ENCODE peak calls at places on chromosomes 12 and 14, in ten cellular contexts. P, T, W, R, V, G, K, Z, N and H are unnamed samples.

GRCh38 chr12:53757095-53757770 is 5.5 kb upstream of the CISTR start:
- DNase-seq in K (peak), V (peak), Z (peak), W (peak), R (peak), N (peak), P (peak), G (peak), T (peak), H (peak)

GRCh38 chr14:86543531-86543930 is 1013.6 kb downstream of the FLRT2 start:
- DNase-seq in T (no peak), V (no peak), G (no peak), W (no peak), P (no peak), N (no peak), K (no peak), R (no peak), Z (no peak), H (no peak)

GRCh38 chr12:117212563-117213190 is 22.4 kb upstream of the FBXO21 start:
- DNase-seq in T (peak), P (peak), W (peak), K (peak), N (peak), Z (peak), G (peak), R (peak), V (peak), H (peak)

GRCh38 chr14:97978336-97978735 is 1181.2 kb downstream of the VRK1 start:
- DNase-seq in P (peak), R (peak), W (no peak), G (peak), V (peak), T (peak), N (peak), K (peak), Z (peak), H (peak)

GRCh38 chr14:104084251-104085002 is 1.1 kb upstream of the ASPG start:
- DNase-seq in V (no peak), W (no peak), P (no peak), Z (no peak), T (no peak), G (no peak), R (no peak), N (no peak), K (no peak), H (no peak)

GRCh38 chr12:94033112-94033511 is 115.3 kb upstream of the PLXNC1 start:
- DNase-seq in R (no peak), N (no peak), K (no peak), G (no peak), P (no peak), Z (no peak), V (no peak), W (no peak), T (no peak), H (no peak)

GRCh38 chr14:22822017-22822618 is 6.9 kb upstream of the SLC7A7 start:
- DNase-seq in Z (no peak), K (peak), V (no peak), N (no peak), T (no peak), G (no peak), R (no peak), P (no peak), W (no peak), H (peak)

GRCh38 chr12:132502149-132502881 is 12.4 kb downstream of the FBRSL1 start:
- DNase-seq in T (no peak), G (no peak), V (no peak), K (peak), N (no peak), Z (no peak), R (no peak), P (no peak), W (peak), H (peak)

GRCh38 chr12:1842905-1843640 is 22.7 kb downstream of the LRTM2 start:
- DNase-seq in W (no peak), K (no peak), P (no peak), G (no peak), Z (no peak), T (no peak), N (no peak), V (no peak), R (no peak), H (no peak)

GRCh38 chr14:91350813-91351507 is 66.7 kb downstream of the CCDC88C start:
- DNase-seq in W (peak), G (no peak), P (no peak), K (no peak), R (no peak), T (peak), V (no peak), N (no peak), Z (no peak), H (no peak)

GRCh38 chr14:50955373-50956043 is 11.2 kb upstream of the PYGL start:
- DNase-seq in P (peak), K (peak), R (peak), W (peak), T (peak), G (peak), V (peak), N (no peak), Z (peak), H (peak)

GRCh38 chr12:71799105-71799504 is 40.5 kb upstream of the TBC1D15 start:
- DNase-seq in G (peak), W (no peak), R (no peak), N (no peak), Z (peak), K (no peak), T (peak), P (peak), V (no peak), H (no peak)

GRCh38 chr12:77124767-77125166 is 59.4 kb upstream of the E2F7 start:
- DNase-seq in G (peak), T (peak), R (no peak), V (no peak), N (no peak), P (peak), W (no peak), K (no peak), Z (peak), H (no peak)

GRCh38 chr12:124764870-124765570 is 98.6 kb downstream of the SCARB1 start:
- DNase-seq in N (no peak), V (no peak), K (no peak), P (peak), Z (peak), W (no peak), T (no peak), G (peak), R (no peak), H (no peak)

GRCh38 chr12:2283910-2284309 is 231.1 kb downstream of the CACNA1C start:
- DNase-seq in P (peak), V (peak), Z (peak), W (peak), N (no peak), K (no peak), R (no peak), T (no peak), G (no peak), H (no peak)

GRCh38 chr12:77349703-77350102 is 284.3 kb upstream of the E2F7 start:
- DNase-seq in V (no peak), T (no peak), N (no peak), R (no peak), P (peak), G (no peak), Z (no peak), W (no peak), K (no peak), H (no peak)

GRCh38 chr14:91889477-91890211 is 22.3 kb upstream of the TC2N start:
- DNase-seq in R (no peak), T (no peak), K (no peak), G (no peak), N (no peak), W (peak), P (no peak), V (peak), Z (no peak), H (no peak)

GRCh38 chr12:74227846-74228545 is 309.6 kb upstream of the ATXN7L3B start:
- DNase-seq in Z (no peak), R (no peak), N (no peak), W (no peak), K (no peak), V (no peak), P (no peak), G (no peak), T (no peak), H (no peak)

GRCh38 chr12:17344649-17345048 is 738.7 kb upstream of the LMO3 start:
- DNase-seq in T (no peak), G (no peak), K (no peak), R (no peak), Z (no peak), W (no peak), P (no peak), V (no peak), N (no peak), H (no peak)

GRCh38 chr12:70240677-70241076 is 2.6 kb upstream of the CNOT2 start:
- DNase-seq in K (no peak), Z (no peak), W (no peak), P (no peak), V (no peak), G (no peak), T (no peak), N (no peak), R (no peak), H (no peak)

GRCh38 chr14:24122971-24123370 is 7.5 kb upstream of the FITM1 start:
- DNase-seq in T (no peak), R (no peak), N (no peak), Z (no peak), K (no peak), W (no peak), V (no peak), P (no peak), G (no peak), H (no peak)

GRCh38 chr12:49539406-49540228 is 787 bp downstream of the KCNH3 start:
- DNase-seq in T (no peak), G (no peak), P (no peak), V (no peak), N (no peak), W (no peak), K (no peak), Z (no peak), R (no peak), H (no peak)

GRCh38 chr12:92558806-92559205 is 144.0 kb upstream of the PLEKHG7 start:
- DNase-seq in R (no peak), K (no peak), G (peak), V (no peak), T (peak), W (no peak), N (no peak), Z (no peak), P (peak), H (no peak)

GRCh38 chr14:45252356-45253069 is 489 bp downstream of the MIS18BP1 start:
- DNase-seq in N (peak), P (peak), G (no peak), Z (peak), T (no peak), V (no peak), R (no peak), K (peak), W (peak), H (no peak)

GRCh38 chr14:70871863-70872677 is 35.2 kb upstream of the PCNX1 start:
- DNase-seq in T (no peak), V (no peak), P (no peak), K (no peak), R (no peak), W (no peak), G (no peak), Z (no peak), N (no peak), H (no peak)

GRCh38 chr12:98002887-98003493 is 512.4 kb upstream of the TMPO start:
- DNase-seq in N (peak), W (peak), Z (peak), R (peak), V (no peak), T (peak), P (peak), G (no peak), K (peak), H (peak)

GRCh38 chr14:61573748-61574513 is 121.4 kb upstream of the HIF1A start:
- DNase-seq in T (peak), P (peak), Z (peak), G (no peak), W (no peak), K (no peak), R (no peak), V (no peak), N (no peak), H (peak)

GRCh38 chr14:104602933-104603325 is 1.6 kb downstream of the TMEM179 start:
- DNase-seq in Z (no peak), T (no peak), N (no peak), V (no peak), P (no peak), K (no peak), R (no peak), W (no peak), G (no peak), H (no peak)

GRCh38 chr12:2306012-2306411 is 253.2 kb downstream of the CACNA1C start:
- DNase-seq in T (peak), G (no peak), N (no peak), K (no peak), V (no peak), P (no peak), W (peak), R (no peak), Z (no peak), H (no peak)

GRCh38 chr14:33510991-33511390 is 439.9 kb downstream of the EGLN3 start:
- DNase-seq in N (no peak), P (no peak), K (no peak), V (no peak), T (no peak), W (no peak), R (no peak), G (no peak), Z (no peak), H (no peak)

GRCh38 chr12:93514853-93515252 is 47.5 kb downstream of the MRPL42 start:
- DNase-seq in P (peak), K (no peak), T (peak), N (no peak), W (no peak), R (no peak), G (peak), V (no peak), Z (peak), H (no peak)

GRCh38 chr14:94867931-94868597 is 98.2 kb upstream of the GSC start:
- DNase-seq in K (no peak), Z (no peak), T (peak), P (peak), R (no peak), G (no peak), N (peak), W (no peak), V (no peak), H (no peak)

GRCh38 chr14:61749867-61750266 is 12.4 kb upstream of the SNAPC1 start:
- DNase-seq in W (no peak), G (no peak), N (no peak), V (no peak), Z (no peak), K (no peak), R (peak), T (no peak), P (no peak), H (no peak)

GRCh38 chr12:53996188-53996885 is 3.6 kb upstream of the HOXC9 start:
- DNase-seq in V (no peak), P (no peak), T (no peak), W (no peak), Z (no peak), R (no peak), N (no peak), K (peak), G (no peak), H (no peak)

GRCh38 chr14:73751157-73751691 is 37.0 kb upstream of the PNMA1 start:
- DNase-seq in W (peak), P (no peak), N (no peak), K (no peak), Z (no peak), G (no peak), T (no peak), V (no peak), R (no peak), H (no peak)

GRCh38 chr12:131132118-131132892 is 178.6 kb downstream of the ADGRD1 start:
- DNase-seq in P (peak), R (peak), N (peak), T (peak), K (peak), Z (peak), W (peak), V (peak), G (peak), H (peak)

GRCh38 chr12:109496306-109496705 is 18.9 kb downstream of the UBE3B start:
- DNase-seq in V (no peak), Z (no peak), G (no peak), R (no peak), P (no peak), N (no peak), T (no peak), W (no peak), K (no peak), H (no peak)

GRCh38 chr12:25377475-25378179 is 126.9 kb upstream of the KRAS start:
- DNase-seq in N (no peak), W (no peak), Z (peak), P (peak), R (no peak), G (peak), V (no peak), T (peak), K (no peak), H (no peak)

GRCh38 chr12:54725233-54725843 is 77.2 kb upstream of the DCD start:
- DNase-seq in V (no peak), K (peak), G (no peak), W (peak), R (peak), Z (peak), P (peak), N (no peak), T (peak), H (no peak)